ENCODE peak calls at places on chromosomes 13 and 19, in ten cellular contexts. U is neural progenitor cell; Y is upper lobe of right lung; B is RWPE2; Q is Karpas-422; K is HCT116; O is adipocyte; X is thyroid gland; D is iPS DF 6.9; H is CD8-positive, alpha-beta memory T cell. V is an unnamed sample.

GRCh38 chr19:2722541-2723344 is 1.6 kb upstream of the DIRAS1 start:
- DNase-seq in U (no peak), Y (peak; percentile 85), B (no peak), Q (no peak), K (no peak), O (peak; percentile 93), X (peak; percentile 20), D (no peak), H (no peak), V (peak; percentile 65)

GRCh38 chr13:102729560-102730275 is 34.9 kb upstream of the METTL21C start:
- DNase-seq in U (no peak), Y (no peak), B (no peak), Q (no peak), K (no peak), O (peak; percentile 78), X (no peak), D (no peak), H (no peak), V (no peak)

GRCh38 chr19:11017275-11018035 is 56.6 kb downstream of the SMARCA4 start:
- DNase-seq in U (no peak), Y (no peak), B (no peak), Q (no peak), K (no peak), O (no peak), X (no peak), D (no peak), H (no peak), V (no peak)

GRCh38 chr13:18944501-18945068 is 237.0 kb downstream of the TUBA3C start:
- DNase-seq in U (no peak), Y (peak; percentile 61), B (peak; percentile 29), Q (no peak), K (no peak), O (no peak), X (no peak), D (no peak), H (no peak), V (no peak)

GRCh38 chr19:44512326-44513298 is 12.3 kb upstream of the ZNF180 start:
- DNase-seq in U (peak; percentile 69), Y (no peak), B (no peak), Q (peak; percentile 79), K (peak; percentile 24), O (peak; percentile 49), X (no peak), D (no peak), H (no peak), V (no peak)

GRCh38 chr19:4326837-4327251 is 11.8 kb downstream of the STAP2 start:
- DNase-seq in U (peak; percentile 85), Y (no peak), B (no peak), Q (no peak), K (no peak), O (no peak), X (no peak), D (peak; percentile 41), H (peak; percentile 19), V (no peak)

GRCh38 chr19:39407644-39408391 is 1.2 kb downstream of the ZFP36 start:
- DNase-seq in U (peak; percentile 13), Y (peak; percentile 85), B (no peak), Q (peak; percentile 83), K (no peak), O (peak; percentile 66), X (peak; percentile 58), D (no peak), H (peak; percentile 81), V (no peak)

GRCh38 chr13:95155093-95155492 is 146.2 kb downstream of the ABCC4 start:
- DNase-seq in U (no peak), Y (no peak), B (no peak), Q (no peak), K (no peak), O (no peak), X (no peak), D (no peak), H (no peak), V (no peak)

GRCh38 chr13:31545616-31546015 is 193.7 kb upstream of the RXFP2 start:
- DNase-seq in U (no peak), Y (no peak), B (no peak), Q (no peak), K (no peak), O (peak; percentile 63), X (no peak), D (no peak), H (no peak), V (no peak)

GRCh38 chr19:50420127-50420526 is 1.4 kb downstream of the SPIB start:
- DNase-seq in U (no peak), Y (no peak), B (no peak), Q (no peak), K (no peak), O (no peak), X (no peak), D (no peak), H (no peak), V (no peak)

GRCh38 chr19:50420808-50421207 is 2.1 kb downstream of the SPIB start:
- DNase-seq in U (no peak), Y (no peak), B (no peak), Q (no peak), K (no peak), O (no peak), X (no peak), D (no peak), H (no peak), V (no peak)

GRCh38 chr19:50425581-50425980 is 6.8 kb downstream of the SPIB start:
- DNase-seq in U (no peak), Y (no peak), B (no peak), Q (no peak), K (no peak), O (no peak), X (no peak), D (no peak), H (no peak), V (no peak)

GRCh38 chr19:50423279-50424113 is 4.8 kb downstream of the SPIB start:
- DNase-seq in U (no peak), Y (no peak), B (no peak), Q (no peak), K (no peak), O (no peak), X (no peak), D (no peak), H (no peak), V (no peak)

GRCh38 chr19:50422397-50423278 is 3.9 kb downstream of the SPIB start:
- DNase-seq in U (no peak), Y (no peak), B (no peak), Q (peak; percentile 78), K (no peak), O (no peak), X (no peak), D (no peak), H (no peak), V (no peak)
- H3K27me3 ChIP-seq in U (peaks cover 35% of the 10 kb centered on the region), Y (peaks cover 32% of the 10 kb centered on the region), B (peaks cover 17% of the 10 kb centered on the region), Q (no peaks in the 10 kb centered on the region), K (no peaks in the 10 kb centered on the region), O (peaks cover 41% of the 10 kb centered on the region), X (peaks cover 13% of the 10 kb centered on the region), D (no peaks in the 10 kb centered on the region), H (peaks cover 11% of the 10 kb centered on the region), V (no peaks in the 10 kb centered on the region)

DNA sequence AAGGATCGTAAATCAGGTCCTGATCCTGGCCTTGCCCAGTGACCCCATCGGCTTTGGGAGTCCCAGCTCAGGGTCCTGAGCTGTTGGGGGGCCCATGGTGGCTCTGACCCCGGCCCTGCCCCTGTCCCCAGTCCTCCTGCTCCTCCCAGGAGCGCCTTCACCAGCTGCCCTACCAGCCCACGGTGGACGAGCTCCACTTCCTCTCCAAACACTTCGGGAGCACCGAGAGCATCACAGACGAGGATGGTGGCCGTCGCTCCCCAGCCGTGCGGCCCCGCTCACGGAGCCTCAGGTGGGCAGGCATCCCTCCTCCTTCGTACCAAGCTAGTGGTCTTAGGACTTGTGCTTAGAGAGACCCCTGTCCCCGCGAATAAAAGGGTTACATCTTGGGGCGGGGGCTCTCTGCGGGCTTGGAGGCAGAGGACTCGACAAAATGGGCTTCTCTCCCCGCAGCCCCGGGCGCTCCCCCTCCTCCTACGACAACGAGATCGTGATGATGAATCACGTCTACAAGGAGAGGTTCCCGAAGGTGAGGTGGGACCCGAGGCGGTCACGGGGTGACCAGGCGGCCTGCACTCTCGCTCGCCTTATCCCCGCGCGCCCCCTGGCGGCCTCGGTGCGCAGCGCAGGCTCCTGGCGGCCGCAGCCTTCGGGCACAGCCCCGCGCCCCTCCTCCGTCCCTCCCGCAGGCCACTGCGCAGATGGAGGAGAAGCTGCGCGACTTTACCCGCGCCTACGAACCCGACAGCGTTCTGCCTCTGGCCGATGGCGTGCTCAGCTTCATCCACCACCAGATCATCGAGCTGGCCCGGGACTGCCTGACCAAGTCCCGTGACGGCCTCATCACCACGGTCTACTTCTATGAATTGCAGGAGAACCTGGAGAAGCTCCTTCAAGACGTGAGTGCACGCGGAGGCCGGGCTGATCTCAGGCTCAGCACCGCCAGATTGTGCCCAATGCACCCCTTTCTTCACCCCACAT is 9.1 kb downstream of the MAST1 start:
- DNase-seq in U (peak; percentile 92), Y (peak; percentile 93), B (no peak), Q (peak; percentile 93), K (no peak), O (peak; percentile 91), X (peak; percentile 88), D (no peak), H (peak; percentile 75), V (peak; percentile 27)
- H3K4me3 ChIP-seq in U (peak overlapping the region; percentile 14), Y (peak overlapping the region; percentile 5), B (peak overlapping the region; percentile 13), Q (peak overlapping the region; percentile 35), K (no peak overlapping the region), O (peak overlapping the region; percentile 64), X (no peak overlapping the region), D (no peak overlapping the region), H (no peak overlapping the region), V (peak overlapping the region; percentile 61)

GRCh38 chr19:47098608-47099007 is 15.0 kb downstream of the ZC3H4 start:
- DNase-seq in U (no peak), Y (no peak), B (no peak), Q (no peak), K (no peak), O (no peak), X (no peak), D (no peak), H (no peak), V (no peak)
- H3K4me1 ChIP-seq in U (peaks cover 44% of the 10 kb centered on the region), Y (peaks cover 57% of the 10 kb centered on the region), B (peaks cover 15% of the 10 kb centered on the region), Q (no peaks in the 10 kb centered on the region), K (peaks cover 50% of the 10 kb centered on the region), O (peaks cover 54% of the 10 kb centered on the region), X (peaks cover 85% of the 10 kb centered on the region), D (no peaks in the 10 kb centered on the region), H (peaks cover 36% of the 10 kb centered on the region), V (peaks cover 18% of the 10 kb centered on the region)

GRCh38 chr19:50639121-50640112 is at the start of gene SYT3:
- DNase-seq in U (peak; percentile 87), Y (peak; percentile 79), B (no peak), Q (no peak), K (no peak), O (peak; percentile 78), X (peak; percentile 47), D (no peak), H (peak; percentile 42), V (no peak)

GRCh38 chr19:50638576-50638975 is 1.1 kb downstream of the SYT3 start:
- DNase-seq in U (no peak), Y (no peak), B (no peak), Q (no peak), K (no peak), O (no peak), X (no peak), D (no peak), H (no peak), V (no peak)

GRCh38 chr19:50636317-50637085 is 3.2 kb downstream of the SYT3 start:
- DNase-seq in U (no peak), Y (no peak), B (no peak), Q (no peak), K (no peak), O (no peak), X (no peak), D (no peak), H (no peak), V (no peak)

GRCh38 chr19:50644315-50644915 is 4.7 kb upstream of the SYT3 start:
- DNase-seq in U (no peak), Y (no peak), B (no peak), Q (no peak), K (no peak), O (no peak), X (no peak), D (no peak), H (no peak), V (no peak)

GRCh38 chr19:50640368-50640767 is 687 bp upstream of the SYT3 start:
- DNase-seq in U (no peak), Y (no peak), B (no peak), Q (no peak), K (no peak), O (no peak), X (no peak), D (no peak), H (no peak), V (no peak)
- H3K27me3 ChIP-seq in U (peaks cover 80% of the 10 kb centered on the region), Y (peaks cover 65% of the 10 kb centered on the region), B (peaks cover 38% of the 10 kb centered on the region), Q (no peaks in the 10 kb centered on the region), K (peaks cover 35% of the 10 kb centered on the region), O (peaks cover 41% of the 10 kb centered on the region), X (no peaks in the 10 kb centered on the region), D (no peaks in the 10 kb centered on the region), H (peaks cover 16% of the 10 kb centered on the region), V (no peaks in the 10 kb centered on the region)

V was measured in thoracic aorta.